ENCODE peak calls at places on chromosome 21, in four cellular contexts. P, Z, Y and O are unnamed samples.

GRCh38 chr21:33268736-33269441 is 2.7 kb downstream of the IL10RB start:
- DNase-seq in P (no peak), Z (peak; percentile 99), Y (no peak), O (no peak)

GRCh38 chr21:40176732-40177131 is 309.5 kb downstream of the PCP4 start:
- DNase-seq in P (no peak), Z (no peak), Y (no peak), O (no peak)

GRCh38 chr21:46203203-46203600 is 18.9 kb upstream of the SPATC1L start:
- DNase-seq in P (no peak), Z (no peak), Y (no peak), O (no peak)

GRCh38 chr21:15669247-15669646 is 60.5 kb upstream of the USP25 start:
- DNase-seq in P (peak; percentile 53), Z (no peak), Y (peak; percentile 11), O (no peak)

GRCh38 chr21:16002872-16003466 is 273.2 kb downstream of the USP25 start:
- DNase-seq in P (peak; percentile 36), Z (no peak), Y (no peak), O (peak; percentile 24)

GRCh38 chr21:37986751-37987399 is 70.6 kb upstream of the KCNJ6 start:
- DNase-seq in P (no peak), Z (no peak), Y (no peak), O (no peak)

GRCh38 chr21:36747815-36748381 is 49.0 kb downstream of the SIM2 start:
- DNase-seq in P (peak; percentile 35), Z (no peak), Y (no peak), O (no peak)

GRCh38 chr21:32698971-32699693 is 28.7 kb downstream of the SYNJ1 start:
- DNase-seq in P (peak; percentile 35), Z (no peak), Y (no peak), O (no peak)

GRCh38 chr21:15826147-15826780 is 96.5 kb downstream of the USP25 start:
- DNase-seq in P (peak; percentile 36), Z (no peak), Y (no peak), O (peak; percentile 21)

GRCh38 chr21:45698493-45698947 is 55.0 kb downstream of the PCBP3 start:
- DNase-seq in P (peak; percentile 94), Z (no peak), Y (peak; percentile 79), O (peak; percentile 44)

GRCh38 chr21:36175771-36176565 is 19.3 kb downstream of the DOP1B start:
- DNase-seq in P (no peak), Z (no peak), Y (no peak), O (no peak)

GRCh38 chr21:45695086-45695485 is 51.6 kb downstream of the PCBP3 start:
- DNase-seq in P (no peak), Z (no peak), Y (no peak), O (no peak)

GRCh38 chr21:46555225-46555617 is 49.7 kb downstream of the S100B start:
- DNase-seq in P (no peak), Z (peak; percentile 13), Y (no peak), O (no peak)

GRCh38 chr21:14877581-14878228 is 187.1 kb downstream of the NRIP1 start:
- DNase-seq in P (peak; percentile 65), Z (no peak), Y (no peak), O (no peak)

GRCh38 chr21:45536301-45537081 is 5.7 kb downstream of the SLC19A1 start:
- DNase-seq in P (no peak), Z (peak; percentile 25), Y (no peak), O (no peak)

GRCh38 chr21:40015818-40016217 is 148.6 kb downstream of the PCP4 start:
- DNase-seq in P (no peak), Z (no peak), Y (no peak), O (no peak)

GRCh38 chr21:39385299-39386145 is 36.6 kb upstream of the HMGN1 start:
- DNase-seq in P (peak; percentile 77), Z (peak; percentile 92), Y (peak; percentile 62), O (no peak)

GRCh38 chr21:36759348-36760083 is 60.6 kb downstream of the SIM2 start:
- DNase-seq in P (no peak), Z (no peak), Y (no peak), O (no peak)

GRCh38 chr21:29322570-29322957 is 23.8 kb downstream of the BACH1 start:
- DNase-seq in P (no peak), Z (no peak), Y (no peak), O (no peak)

GRCh38 chr21:37868446-37868845 is 47.8 kb downstream of the KCNJ6 start:
- DNase-seq in P (no peak), Z (no peak), Y (no peak), O (no peak)

GRCh38 chr21:28018741-28019669 is 973.7 kb downstream of the LTN1 start:
- DNase-seq in P (no peak), Z (no peak), Y (no peak), O (no peak)
- TF ChIP-seq CTCF in P (no peak), Z (no peak), Y (no peak), O (no peak)

DNA sequence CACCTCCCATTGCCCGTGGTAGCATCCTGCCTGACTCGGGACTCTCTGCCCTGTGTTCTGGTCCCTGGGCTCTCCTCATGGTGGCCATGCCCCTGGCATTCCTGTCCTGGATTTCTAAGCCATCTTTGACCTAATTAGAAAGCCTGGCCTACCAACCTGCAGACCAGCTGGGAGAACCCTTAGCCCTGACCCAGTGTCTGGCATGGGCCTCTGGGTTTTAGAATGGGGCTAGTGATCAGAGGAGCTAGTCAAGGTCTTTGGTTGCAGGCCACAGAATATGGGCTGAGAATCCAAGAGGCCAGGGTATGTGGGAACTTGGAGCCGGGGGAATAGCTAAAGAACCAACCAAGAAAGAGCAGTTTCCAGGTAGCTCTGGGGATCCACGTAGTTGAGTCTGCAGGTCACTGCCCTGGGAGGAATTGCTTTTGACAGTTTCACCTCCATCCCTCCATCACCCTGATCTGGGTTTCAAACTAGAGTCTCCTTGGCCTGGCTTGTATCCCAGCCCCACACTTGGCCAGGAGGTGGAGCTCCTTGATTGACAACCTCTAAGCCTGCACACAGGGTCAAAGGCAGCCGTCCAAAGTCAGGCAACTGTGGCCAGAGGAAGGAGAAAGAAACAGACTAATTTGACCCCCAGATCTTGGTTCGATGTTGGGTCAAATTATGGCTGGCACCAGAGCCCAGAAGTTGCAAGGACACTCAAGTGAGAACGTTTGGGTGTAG is 54.7 kb upstream of the ABCG1 start:
- DNase-seq in P (no peak), Z (peak; percentile 83), Y (no peak), O (no peak)
- TF ChIP-seq CTCF in P (no peak), Z (peak; percentile 26), Y (peak; percentile 3), O (peak; percentile 20)

GRCh38 chr21:31334648-31335121 is 9.4 kb downstream of the TIAM1 start:
- DNase-seq in P (peak; percentile 61), Z (peak; percentile 59), Y (no peak), O (no peak)
- TF ChIP-seq CTCF in P (no peak), Z (no peak), Y (no peak), O (no peak)

GRCh38 chr21:24045373-24045772 is 1561.9 kb downstream of the MRPL39 start:
- DNase-seq in P (no peak), Z (no peak), Y (no peak), O (no peak)

GRCh38 chr21:24050233-24050632 is 1557.0 kb downstream of the MRPL39 start:
- DNase-seq in P (no peak), Z (no peak), Y (no peak), O (no peak)

GRCh38 chr21:24042687-24043086 is 1564.6 kb downstream of the MRPL39 start:
- DNase-seq in P (no peak), Z (no peak), Y (no peak), O (no peak)

GRCh38 chr21:24046816-24047443 is 1560.4 kb downstream of the MRPL39 start:
- DNase-seq in P (no peak), Z (no peak), Y (no peak), O (no peak)

DNA sequence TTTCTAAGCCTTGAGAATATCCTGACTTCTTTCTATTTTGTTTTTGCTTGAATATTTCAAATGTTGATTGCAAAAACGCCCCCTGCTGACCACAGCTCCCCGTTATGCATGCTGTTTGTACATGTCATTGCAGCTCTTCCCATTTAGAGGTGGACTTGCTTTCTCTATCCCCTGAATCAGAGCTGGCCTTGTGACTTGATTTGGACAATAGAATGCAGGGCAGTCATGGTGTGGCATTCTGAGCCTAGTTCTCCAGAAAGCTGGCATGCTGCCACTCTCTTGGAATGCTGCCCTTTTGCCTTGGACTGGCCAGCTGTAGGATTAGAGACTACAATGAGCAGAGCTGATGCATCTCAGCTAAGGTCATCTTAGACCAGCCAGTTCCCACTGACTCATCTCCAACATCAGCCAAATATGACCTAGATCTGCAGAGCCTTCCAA is 1561.5 kb downstream of the MRPL39 start:
- DNase-seq in P (peak; percentile 94), Z (peak; percentile 66), Y (peak; percentile 47), O (peak; percentile 11)
- TF ChIP-seq CTCF in P (no peak), Z (no peak), Y (peak; percentile 21), O (no peak)

DNA sequence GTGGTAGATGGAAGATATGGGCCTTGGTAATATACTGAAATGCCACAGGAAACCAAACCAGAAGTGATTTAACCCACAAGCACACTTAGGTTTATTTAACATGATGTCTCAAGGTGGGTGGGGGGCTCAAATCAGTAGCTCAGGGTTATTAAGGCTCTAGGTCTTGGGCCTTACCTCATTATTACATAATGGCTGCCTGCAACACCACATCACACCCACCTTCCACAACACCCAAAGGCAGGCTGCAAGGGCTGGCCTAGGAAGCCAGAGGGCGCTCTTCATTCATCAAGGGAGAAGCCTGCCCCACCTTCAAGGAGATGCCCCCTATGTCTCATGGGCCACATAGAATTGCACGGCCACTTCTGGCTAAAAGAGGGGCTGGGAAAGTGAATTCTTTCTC is 6.0 kb downstream of the TFF1 start:
- DNase-seq in P (no peak), Z (no peak), Y (no peak), O (no peak)
- TF ChIP-seq CTCF in P (no peak), Z (no peak), Y (no peak), O (peak; percentile 20)

GRCh38 chr21:34803792-34804440 is 135.1 kb downstream of the CLIC6 start:
- DNase-seq in P (no peak), Z (no peak), Y (no peak), O (no peak)

GRCh38 chr21:34802180-34802899 is 133.5 kb downstream of the CLIC6 start:
- DNase-seq in P (no peak), Z (no peak), Y (no peak), O (no peak)

GRCh38 chr21:34800797-34801518 is 132.2 kb downstream of the CLIC6 start:
- DNase-seq in P (peak; percentile 57), Z (no peak), Y (no peak), O (no peak)

GRCh38 chr21:34799092-34799491 is 130.3 kb downstream of the CLIC6 start:
- DNase-seq in P (no peak), Z (no peak), Y (no peak), O (no peak)

GRCh38 chr21:34801519-34802132 is 132.8 kb downstream of the CLIC6 start:
- DNase-seq in P (no peak), Z (no peak), Y (no peak), O (no peak)
- TF ChIP-seq CTCF in P (peak; percentile 4), Z (no peak), Y (no peak), O (peak; percentile 38)

DNA sequence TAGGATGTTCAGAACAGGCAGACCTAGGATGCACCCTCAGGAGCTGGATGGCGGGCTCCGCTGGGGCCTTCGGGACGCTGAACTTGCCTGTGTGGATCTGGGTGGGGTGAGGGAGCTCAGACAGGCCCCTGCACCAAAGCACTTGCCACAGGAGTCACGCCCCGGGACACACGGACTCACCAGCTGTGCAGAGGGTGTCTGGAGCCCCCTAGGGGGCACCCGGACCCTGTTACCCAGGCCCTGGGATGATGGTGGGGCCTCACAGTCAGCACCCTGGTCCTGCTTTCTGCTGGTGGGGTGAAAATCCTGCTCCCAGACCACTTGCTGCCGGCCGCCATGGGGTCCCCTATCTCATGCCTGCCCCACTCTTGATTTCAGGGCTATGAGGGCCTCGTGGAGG is 10.8 kb downstream of the PFKL start:
- DNase-seq in P (no peak), Z (no peak), Y (no peak), O (no peak)
- TF ChIP-seq CTCF in P (no peak), Z (no peak), Y (no peak), O (no peak)